ENCODE peak calls at places on chromosomes 6 and 20, in four cellular contexts. L is IMR-90, J is pancreas, Z is psoas muscle. I is an unnamed sample.

GRCh38 chr6:157211603-157212455 is 111.5 kb downstream of the TMEM242 start:
- DNase-seq in J (no peak), Z (no peak), L (no peak), I (no peak)

GRCh38 chr6:15364401-15365037 is 118.7 kb downstream of the JARID2 start:
- DNase-seq in L (no peak), Z (no peak), J (no peak), I (no peak)

GRCh38 chr20:45368221-45368980 is 5.4 kb downstream of the SYS1 start:
- DNase-seq in L (no peak), J (no peak), Z (no peak), I (no peak)

GRCh38 chr6:151370509-151371078 is 20.8 kb downstream of the ZBTB2 start:
- DNase-seq in J (no peak), L (peak), Z (no peak), I (no peak)

GRCh38 chr20:44748005-44748370 is 2.3 kb downstream of the KCNK15 start:
- DNase-seq in Z (peak), J (no peak), L (no peak), I (no peak)

GRCh38 chr20:55880361-55880760 is 125.0 kb downstream of the CBLN4 start:
- DNase-seq in L (no peak), Z (no peak), J (no peak), I (no peak)

GRCh38 chr6:84135291-84135690 is 92.2 kb downstream of the CEP162 start:
- DNase-seq in J (no peak), L (no peak), Z (no peak), I (peak)

GRCh38 chr6:31350973-31351733 is 5.8 kb downstream of the HLA-B start:
- DNase-seq in Z (no peak), L (no peak), J (no peak), I (no peak)

GRCh38 chr6:134047673-134048072 is 4.8 kb downstream of the SLC2A12 start:
- DNase-seq in J (no peak), L (no peak), Z (peak), I (no peak)

GRCh38 chr20:47358672-47359532 is 2.4 kb upstream of the ZMYND8 start:
- DNase-seq in Z (peak), L (peak), J (peak), I (peak)

GRCh38 chr6:31831350-31832215 is 4.0 kb downstream of the HSPA1B start:
- DNase-seq in Z (no peak), L (no peak), J (peak), I (no peak)

GRCh38 chr20:1802385-1803215 is 92.6 kb upstream of the SIRPA start:
- DNase-seq in J (no peak), L (peak), Z (peak), I (no peak)

GRCh38 chr6:160054913-160055312 is 66.7 kb upstream of the SLC22A1 start:
- DNase-seq in L (no peak), Z (no peak), J (no peak), I (no peak)

GRCh38 chr20:35563834-35564233 is 22.0 kb downstream of the ERGIC3 start:
- DNase-seq in Z (peak), L (no peak), J (no peak), I (no peak)

GRCh38 chr20:25229486-25230176 is 18.3 kb upstream of the PYGB start:
- DNase-seq in J (no peak), L (no peak), Z (no peak), I (no peak)

GRCh38 chr6:168158280-168158979 is 79.4 kb upstream of the FRMD1 start:
- DNase-seq in Z (no peak), J (no peak), L (no peak), I (no peak)

GRCh38 chr20:8156603-8157079 is 24.6 kb downstream of the PLCB1 start:
- DNase-seq in Z (no peak), J (no peak), L (peak), I (no peak)

GRCh38 chr6:169970306-169970988 is 219.0 kb downstream of the ERMARD start:
- DNase-seq in L (no peak), J (peak), Z (no peak), I (no peak)

GRCh38 chr6:44451803-44452690 is 64.5 kb downstream of the CDC5L start:
- DNase-seq in J (no peak), L (no peak), Z (no peak), I (no peak)

GRCh38 chr20:23086056-23086551 is at the start of gene CD93:
- DNase-seq in Z (no peak), J (no peak), L (peak), I (no peak)

GRCh38 chr6:42339991-42340401 is 111.7 kb downstream of the TRERF1 start:
- DNase-seq in J (no peak), Z (no peak), L (peak), I (peak)

GRCh38 chr20:23923891-23924435 is 44.4 kb upstream of the CST5 start:
- DNase-seq in L (no peak), J (no peak), Z (no peak), I (no peak)

GRCh38 chr20:11993886-11994466 is 76.3 kb downstream of the BTBD3 start:
- DNase-seq in L (no peak), J (no peak), Z (no peak), I (no peak)

GRCh38 chr20:52783769-52784168 is 188.4 kb upstream of the TSHZ2 start:
- DNase-seq in J (no peak), Z (no peak), L (no peak), I (no peak)

GRCh38 chr20:9507544-9508239 is 6.7 kb upstream of the LAMP5 start:
- DNase-seq in L (no peak), Z (no peak), J (no peak), I (no peak)

GRCh38 chr20:44245977-44246376 is 1.1 kb upstream of the GDAP1L1 start:
- DNase-seq in Z (no peak), J (no peak), L (no peak), I (no peak)

GRCh38 chr6:3977875-3978711 is 100.8 kb downstream of the FAM217A start:
- DNase-seq in J (no peak), L (peak), Z (no peak), I (no peak)

GRCh38 chr6:39980839-39981580 is 46.7 kb upstream of the MOCS1 start:
- DNase-seq in Z (no peak), L (peak), J (no peak), I (no peak)

GRCh38 chr6:160300076-160300695 is 41.6 kb upstream of the SLC22A2 start:
- DNase-seq in Z (no peak), J (no peak), L (no peak), I (no peak)

GRCh38 chr20:41587956-41588355 is 30.2 kb downstream of the CHD6 start:
- DNase-seq in Z (no peak), L (peak), J (no peak), I (no peak)

GRCh38 chr20:38167851-38168760 is 3.0 kb upstream of the TGM2 start:
- DNase-seq in J (no peak), L (peak), Z (peak), I (no peak)

GRCh38 chr20:58837717-58838116 is 13.0 kb downstream of the GNAS-AS1 start:
- DNase-seq in Z (no peak), J (no peak), L (no peak), I (no peak)

GRCh38 chr6:154758125-154758524 is 24.9 kb downstream of the SCAF8 start:
- DNase-seq in J (no peak), Z (no peak), L (no peak), I (peak)

GRCh38 chr6:106446287-106446885 is 85.9 kb downstream of the CRYBG1 start:
- DNase-seq in J (no peak), L (peak), Z (no peak), I (no peak)

GRCh38 chr6:80540700-80541099 is 434.2 kb downstream of the BCKDHB start:
- DNase-seq in L (peak), Z (no peak), J (no peak), I (no peak)

GRCh38 chr20:32458061-32458836 is 100.1 kb downstream of the ASXL1 start:
- DNase-seq in J (no peak), L (no peak), Z (no peak), I (no peak)

GRCh38 chr20:62874745-62875344 is 13.2 kb upstream of the TCFL5 start:
- DNase-seq in L (no peak), Z (peak), J (no peak), I (no peak)

GRCh38 chr6:162119349-162119748 is 608.2 kb downstream of the PRKN start:
- DNase-seq in J (peak), L (no peak), Z (no peak), I (no peak)

GRCh38 chr6:142945446-142946180 is 637 bp upstream of the HIVEP2 start:
- DNase-seq in J (peak), Z (peak), L (no peak), I (no peak)

GRCh38 chr20:32961956-32962517 is 42.2 kb downstream of the SUN5 start:
- DNase-seq in L (no peak), J (no peak), Z (no peak), I (no peak)

GRCh38 chr6:89449182-89449581 is 16.2 kb downstream of the ANKRD6 start:
- DNase-seq in Z (no peak), L (no peak), J (no peak), I (no peak)

GRCh38 chr6:89438248-89438647 is 5.3 kb downstream of the ANKRD6 start:
- DNase-seq in J (no peak), L (no peak), Z (no peak), I (no peak)

GRCh38 chr6:89440200-89440599 is 7.2 kb downstream of the ANKRD6 start:
- DNase-seq in J (no peak), L (no peak), Z (no peak), I (no peak)

GRCh38 chr6:89439014-89439413 is 6.1 kb downstream of the ANKRD6 start:
- DNase-seq in L (no peak), J (no peak), Z (no peak), I (no peak)

DNA sequence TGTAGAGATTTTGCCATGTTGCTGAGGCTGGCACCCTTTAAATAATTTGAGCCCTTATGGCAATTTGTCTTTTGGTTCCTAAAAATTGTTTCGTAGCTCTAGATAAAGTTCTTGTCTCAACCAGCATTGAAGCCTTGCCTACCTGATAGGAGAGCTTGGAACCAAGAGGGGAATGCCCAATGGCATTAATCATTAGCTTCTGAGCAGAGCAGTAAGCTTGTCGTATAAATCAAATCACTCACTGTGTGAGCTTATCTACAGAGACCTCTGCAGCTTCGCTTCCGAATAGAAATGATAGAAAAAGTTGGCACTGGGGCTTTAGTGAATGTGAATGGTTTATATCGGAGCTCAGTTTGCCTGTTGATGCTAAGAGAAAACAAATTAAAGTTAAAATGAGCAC is 10.7 kb downstream of the ANKRD6 start:
- DNase-seq in L (no peak), Z (no peak), J (no peak), I (no peak)
- H3K27ac ChIP-seq in L (no peak), Z (no peak), J (no peak), I (no peak)

DNA sequence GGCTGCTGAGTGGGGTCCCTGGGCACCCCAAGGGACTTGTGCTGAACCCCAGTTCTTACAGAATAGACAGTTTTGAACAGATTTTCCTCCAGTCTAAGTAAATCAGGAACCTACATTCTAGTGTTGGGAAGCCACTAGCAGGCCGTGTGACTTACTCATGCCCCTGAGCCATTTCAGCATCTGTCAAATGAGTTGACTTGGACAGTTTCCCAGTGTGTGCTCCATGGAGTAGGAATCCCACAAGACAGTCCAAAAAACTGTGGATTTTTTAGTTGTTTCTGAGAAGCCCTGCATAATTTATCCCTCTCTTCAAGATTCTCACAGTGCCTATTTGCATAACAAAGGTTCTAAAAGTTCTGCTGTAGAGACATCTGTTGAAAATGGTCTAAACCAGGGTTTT is 2.1 kb downstream of the GABRR2 start:
- DNase-seq in L (peak), J (no peak), Z (no peak), I (no peak)
- H3K27ac ChIP-seq in L (no peak), J (no peak), Z (peak), I (no peak)

GRCh38 chr6:147515327-147515726 is 6.8 kb downstream of the SAMD5 start:
- DNase-seq in Z (no peak), L (no peak), J (no peak), I (no peak)
- H3K27ac ChIP-seq in Z (no peak), L (no peak), J (no peak), I (no peak)

DNA sequence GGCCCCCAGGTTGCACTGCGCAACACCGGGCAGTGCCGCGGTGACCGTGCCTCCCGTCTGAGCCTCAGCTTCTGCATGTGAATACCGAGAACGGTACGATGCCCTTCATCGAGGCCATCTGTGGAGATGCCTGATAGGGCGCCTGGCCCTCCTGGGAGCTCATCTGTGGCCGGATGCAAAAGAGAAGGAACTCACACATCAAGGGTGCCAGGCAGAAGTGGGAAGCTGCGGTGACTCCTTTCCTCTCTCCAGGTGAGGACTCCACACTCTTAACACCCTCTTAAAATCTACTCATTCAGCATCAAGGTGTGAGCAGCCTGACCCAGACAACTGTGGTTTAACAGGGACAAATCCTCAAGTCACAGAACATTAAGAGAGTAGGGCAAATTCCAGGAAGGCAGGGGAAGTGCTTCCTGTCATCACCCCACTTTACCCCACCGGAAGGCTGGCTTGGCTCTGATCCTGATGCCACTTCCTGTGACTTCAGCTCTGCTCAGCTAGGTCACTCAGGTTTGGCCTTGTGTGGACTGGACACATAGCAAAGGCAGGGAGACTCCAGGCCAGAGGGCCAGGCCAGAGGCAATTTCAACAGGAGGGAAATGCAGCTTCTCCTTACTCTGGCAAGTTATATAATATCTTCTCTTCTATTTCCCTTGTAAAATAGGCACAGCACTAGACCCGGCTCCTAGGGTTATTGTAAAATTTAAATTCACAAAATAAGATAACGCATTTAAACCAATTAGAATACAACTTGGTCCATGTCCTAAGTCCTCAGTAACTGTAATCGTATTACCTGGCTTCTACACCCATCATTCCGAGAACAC is 69.4 kb downstream of the CPNE5 start:
- DNase-seq in L (peak), Z (peak), J (no peak), I (no peak)
- H3K27ac ChIP-seq in L (no peak), Z (peak), J (no peak), I (peak)

GRCh38 chr20:64010711-64011237 is 25.2 kb upstream of the C20orf204 start:
- DNase-seq in J (no peak), Z (no peak), L (peak), I (no peak)

GRCh38 chr20:64006490-64006889 is 25.6 kb downstream of the PRPF6 start:
- DNase-seq in L (no peak), J (no peak), Z (no peak), I (no peak)

GRCh38 chr20:64011366-64011779 is 24.6 kb upstream of the C20orf204 start:
- DNase-seq in Z (no peak), L (no peak), J (no peak), I (no peak)

GRCh38 chr20:64006902-64007301 is 26.0 kb downstream of the PRPF6 start:
- DNase-seq in L (no peak), Z (no peak), J (no peak), I (no peak)

DNA sequence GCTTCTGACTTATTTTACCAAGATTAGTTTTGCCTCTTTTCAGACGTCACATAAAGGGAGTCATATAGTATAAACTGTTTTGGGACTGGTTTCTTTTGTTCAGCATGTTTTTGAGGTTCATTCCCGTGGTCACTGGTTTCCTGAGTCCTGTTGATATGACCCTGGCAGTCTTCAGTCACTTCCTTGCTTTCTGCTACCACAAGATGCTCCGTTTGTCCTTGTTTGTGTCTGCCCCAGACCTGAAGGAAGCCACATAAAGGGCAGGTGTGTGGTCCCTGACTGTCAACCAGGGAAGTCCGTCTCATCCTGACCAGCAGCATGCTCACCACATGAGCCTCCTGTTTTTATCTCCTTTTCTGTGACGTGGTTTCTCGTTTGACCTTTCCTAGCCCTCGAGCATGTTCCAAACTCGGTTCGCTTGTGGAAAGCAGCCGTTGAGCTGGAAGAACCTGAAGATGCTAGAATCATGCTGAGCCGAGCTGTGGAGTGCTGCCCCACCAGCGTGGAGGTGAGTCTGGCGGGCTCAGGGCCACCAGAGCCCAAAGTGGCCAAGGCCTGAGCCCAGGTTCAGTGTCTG is 26.1 kb upstream of the C20orf204 start:
- DNase-seq in L (no peak), J (no peak), Z (no peak), I (no peak)
- H3K27ac ChIP-seq in L (peak), J (no peak), Z (no peak), I (no peak)

DNA sequence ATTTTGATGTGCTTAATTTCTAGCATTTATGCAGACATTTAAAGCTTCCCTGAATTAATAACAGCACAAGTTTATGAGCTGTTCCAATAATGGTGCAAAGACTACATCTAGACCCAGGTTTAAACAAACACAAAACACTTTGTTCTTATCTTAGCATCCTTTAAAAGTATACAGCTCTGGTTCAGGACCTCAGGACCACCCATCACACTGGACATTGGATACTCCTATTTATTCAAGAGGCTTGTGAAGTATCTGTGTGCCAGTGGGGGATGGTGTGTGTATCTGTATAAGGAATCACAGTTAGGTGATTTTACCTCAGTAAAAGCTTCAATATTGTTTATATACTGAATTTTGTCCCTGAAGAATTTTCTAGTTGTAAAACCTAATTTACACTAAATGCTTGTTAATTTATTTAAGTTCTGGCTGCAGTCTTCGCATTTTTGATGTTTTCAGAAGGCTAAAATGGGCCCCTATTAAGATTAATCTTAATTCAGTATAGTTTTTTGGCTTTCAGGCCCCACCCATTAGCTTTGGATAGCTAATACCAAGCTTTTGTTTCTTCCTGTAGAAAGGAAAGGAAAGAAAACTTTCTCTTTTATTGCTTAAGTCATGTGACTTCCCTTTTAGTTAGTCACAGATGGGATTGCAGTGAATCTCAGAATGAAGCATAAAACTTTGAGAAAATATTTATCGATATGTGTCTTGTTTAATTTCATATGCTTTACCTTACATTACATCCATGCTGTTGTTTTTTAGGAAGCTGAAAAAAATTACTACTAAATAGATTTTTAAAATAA is 13.1 kb downstream of the LIN28B start:
- DNase-seq in L (no peak), Z (no peak), J (no peak), I (no peak)
- H3K27ac ChIP-seq in L (no peak), Z (no peak), J (no peak), I (no peak)

GRCh38 chr6:35439308-35439707 is 12.8 kb upstream of the FANCE start:
- DNase-seq in J (no peak), L (no peak), Z (no peak), I (no peak)

GRCh38 chr6:35442693-35443092 is 9.4 kb upstream of the FANCE start:
- DNase-seq in J (no peak), Z (no peak), L (no peak), I (no peak)

GRCh38 chr6:35441642-35442041 is 10.5 kb upstream of the FANCE start:
- DNase-seq in J (no peak), Z (no peak), L (no peak), I (no peak)

GRCh38 chr6:35443341-35444030 is 8.7 kb upstream of the FANCE start:
- DNase-seq in Z (no peak), L (no peak), J (no peak), I (no peak)

DNA sequence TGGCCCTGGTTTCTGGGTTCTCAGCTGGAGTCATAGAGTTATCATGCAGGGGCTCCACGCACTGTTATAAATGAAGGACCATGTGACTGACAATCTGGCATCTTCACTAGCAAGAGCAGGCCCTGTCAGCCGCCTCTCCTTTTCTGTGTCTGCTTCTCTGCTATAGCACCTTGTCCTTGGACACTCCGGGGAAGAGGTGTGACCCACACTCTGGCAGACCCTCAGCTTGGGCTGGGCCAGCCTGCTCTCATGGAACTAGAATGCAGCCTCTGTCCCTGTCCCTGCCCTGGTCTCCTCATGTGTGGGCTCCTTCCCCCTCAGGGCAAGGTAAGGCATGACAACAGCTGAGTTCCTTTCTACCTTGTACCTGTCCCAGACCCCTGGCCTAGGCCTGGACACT is 10.9 kb upstream of the FANCE start:
- DNase-seq in L (no peak), Z (no peak), J (no peak), I (no peak)
- H3K27ac ChIP-seq in L (no peak), Z (no peak), J (no peak), I (no peak)

I was measured in epithelial cell of prostate.